ENCODE peak calls at places on chromosomes 2 and 18, in nine cellular contexts. W, R, L, F, V, C, Z, M and X are unnamed samples.

GRCh38 chr2:167353605-167354280 is 465.5 kb downstream of the XIRP2 start:
- DNase-seq in W (no peak), R (no peak), L (no peak), F (no peak), V (no peak), C (no peak), Z (no peak), M (no peak), X (no peak)

GRCh38 chr2:45962522-45962921 is 311.0 kb downstream of the PRKCE start:
- DNase-seq in W (no peak), R (peak), L (peak), F (no peak), V (no peak), C (peak), Z (peak), M (no peak), X (no peak)

GRCh38 chr2:145723872-145724271 is 1204.0 kb upstream of the ZEB2 start:
- DNase-seq in W (no peak), R (no peak), L (no peak), F (no peak), V (no peak), C (no peak), Z (no peak), M (no peak), X (no peak)

GRCh38 chr2:191020742-191021381 is 6.9 kb upstream of the STAT1 start:
- DNase-seq in W (no peak), R (peak), L (peak), F (peak), V (no peak), C (no peak), Z (peak), M (peak), X (peak)

GRCh38 chr18:63155910-63156773 is 163.4 kb downstream of the BCL2 start:
- DNase-seq in W (no peak), R (no peak), L (no peak), F (no peak), V (no peak), C (no peak), Z (no peak), M (no peak), X (peak)

GRCh38 chr18:79828258-79828657 is 30.5 kb downstream of the KCNG2 start:
- DNase-seq in W (no peak), R (no peak), L (no peak), F (no peak), V (no peak), C (no peak), Z (no peak), M (no peak), X (no peak)

GRCh38 chr2:5587726-5588125 is 104.5 kb upstream of the SOX11 start:
- DNase-seq in W (no peak), R (no peak), L (no peak), F (no peak), V (no peak), C (no peak), Z (no peak), M (no peak), X (no peak)

GRCh38 chr18:44927127-44927849 is 246.6 kb downstream of the SETBP1 start:
- DNase-seq in W (no peak), R (no peak), L (no peak), F (no peak), V (no peak), C (no peak), Z (no peak), M (no peak), X (no peak)

GRCh38 chr18:70245941-70246537 is 40.6 kb upstream of the RTTN start:
- DNase-seq in W (no peak), R (no peak), L (no peak), F (no peak), V (no peak), C (no peak), Z (no peak), M (no peak), X (no peak)

GRCh38 chr18:76493213-76494107 is 1.6 kb downstream of the ZNF516 start:
- DNase-seq in W (no peak), R (no peak), L (peak), F (no peak), V (no peak), C (no peak), Z (no peak), M (no peak), X (peak)

GRCh38 chr2:127355407-127356008 is 32.3 kb downstream of the MAP3K2 start:
- DNase-seq in W (peak), R (no peak), L (peak), F (no peak), V (no peak), C (no peak), Z (peak), M (no peak), X (peak)

GRCh38 chr2:60818272-60818671 is 62.2 kb downstream of the PAPOLG start:
- DNase-seq in W (no peak), R (no peak), L (no peak), F (no peak), V (no peak), C (no peak), Z (no peak), M (no peak), X (peak)

GRCh38 chr18:33957705-33958104 is 267.0 kb downstream of the NOL4 start:
- DNase-seq in W (no peak), R (no peak), L (peak), F (no peak), V (no peak), C (no peak), Z (no peak), M (no peak), X (no peak)

GRCh38 chr2:109129921-109130725 is 1.1 kb downstream of the SH3RF3 start:
- DNase-seq in W (no peak), R (no peak), L (no peak), F (no peak), V (no peak), C (no peak), Z (no peak), M (peak), X (no peak)

GRCh38 chr2:176020400-176020799 is 18.3 kb upstream of the LNPK start:
- DNase-seq in W (no peak), R (no peak), L (no peak), F (no peak), V (no peak), C (no peak), Z (no peak), M (no peak), X (no peak)

GRCh38 chr2:69400121-69400520 is 13.1 kb upstream of the GFPT1 start:
- DNase-seq in W (no peak), R (no peak), L (no peak), F (no peak), V (no peak), C (no peak), Z (no peak), M (no peak), X (no peak)

GRCh38 chr2:63053235-63053888 is 2.7 kb downstream of the OTX1 start:
- DNase-seq in W (no peak), R (no peak), L (no peak), F (no peak), V (no peak), C (no peak), Z (no peak), M (no peak), X (no peak)

GRCh38 chr2:121273116-121273515 is 11.9 kb downstream of the TFCP2L1 start:
- DNase-seq in W (no peak), R (no peak), L (no peak), F (no peak), V (no peak), C (no peak), Z (no peak), M (peak), X (peak)

GRCh38 chr18:35547008-35547605 is 34.4 kb upstream of the GALNT1 start:
- DNase-seq in W (no peak), R (no peak), L (no peak), F (no peak), V (no peak), C (no peak), Z (no peak), M (no peak), X (peak)

GRCh38 chr2:87996570-87996969 is 19.8 kb downstream of the RNU2-63P start:
- DNase-seq in W (no peak), R (no peak), L (no peak), F (no peak), V (no peak), C (no peak), Z (no peak), M (no peak), X (no peak)

GRCh38 chr2:169584005-169584877 is at the start of gene PPIG:
- DNase-seq in W (peak), R (peak), L (peak), F (peak), V (peak), C (peak), Z (peak), M (peak), X (peak)

GRCh38 chr2:45649457-45649854 is 2.0 kb upstream of the PRKCE start:
- DNase-seq in W (no peak), R (no peak), L (no peak), F (no peak), V (no peak), C (no peak), Z (no peak), M (no peak), X (peak)

GRCh38 chr2:138030459-138030858 is 66.2 kb downstream of the HNMT start:
- DNase-seq in W (no peak), R (no peak), L (no peak), F (no peak), V (no peak), C (no peak), Z (peak), M (no peak), X (no peak)

GRCh38 chr2:120886967-120887672 is 151.5 kb downstream of the GLI2 start:
- DNase-seq in W (no peak), R (peak), L (peak), F (no peak), V (no peak), C (no peak), Z (no peak), M (no peak), X (no peak)

GRCh38 chr18:48947583-48947982 is 3.2 kb downstream of the SMAD7 start:
- DNase-seq in W (no peak), R (peak), L (no peak), F (no peak), V (no peak), C (peak), Z (no peak), M (no peak), X (no peak)

GRCh38 chr2:223537669-223538601 is 64.2 kb downstream of the SCG2 start:
- DNase-seq in W (no peak), R (peak), L (peak), F (no peak), V (no peak), C (peak), Z (no peak), M (no peak), X (no peak)

GRCh38 chr18:75178376-75178775 is 30.6 kb downstream of the PTGR3 start:
- DNase-seq in W (no peak), R (no peak), L (no peak), F (no peak), V (no peak), C (no peak), Z (no peak), M (no peak), X (no peak)

GRCh38 chr2:179525340-179525739 is 260.7 kb upstream of the SESTD1 start:
- DNase-seq in W (no peak), R (no peak), L (no peak), F (no peak), V (no peak), C (no peak), Z (no peak), M (no peak), X (no peak)

GRCh38 chr2:60519259-60519863 is 34.1 kb downstream of the BCL11A start:
- DNase-seq in W (no peak), R (peak), L (no peak), F (no peak), V (no peak), C (no peak), Z (no peak), M (no peak), X (peak)

GRCh38 chr2:101500860-101501259 is 25.9 kb upstream of the RFX8 start:
- DNase-seq in W (no peak), R (no peak), L (no peak), F (no peak), V (no peak), C (no peak), Z (peak), M (no peak), X (no peak)

GRCh38 chr18:48729421-48729820 is 190.6 kb downstream of the CTIF start:
- DNase-seq in W (no peak), R (no peak), L (no peak), F (no peak), V (no peak), C (no peak), Z (no peak), M (no peak), X (no peak)

GRCh38 chr2:40103163-40103562 is 324.1 kb upstream of the THUMPD2 start:
- DNase-seq in W (no peak), R (no peak), L (no peak), F (no peak), V (no peak), C (no peak), Z (peak), M (no peak), X (no peak)

GRCh38 chr2:65664931-65665330 is 232.5 kb upstream of the SPRED2 start:
- DNase-seq in W (no peak), R (no peak), L (no peak), F (no peak), V (no peak), C (no peak), Z (no peak), M (no peak), X (no peak)

GRCh38 chr18:51563401-51563800 is 365.9 kb upstream of the MEX3C start:
- DNase-seq in W (no peak), R (no peak), L (no peak), F (no peak), V (no peak), C (no peak), Z (no peak), M (no peak), X (no peak)

GRCh38 chr2:106965611-106966010 is 79.6 kb upstream of the ST6GAL2 start:
- DNase-seq in W (no peak), R (no peak), L (no peak), F (no peak), V (no peak), C (no peak), Z (no peak), M (no peak), X (no peak)

GRCh38 chr18:61331051-61331450 is 2.2 kb upstream of the CDH20 start:
- DNase-seq in W (no peak), R (no peak), L (no peak), F (no peak), V (no peak), C (no peak), Z (no peak), M (no peak), X (no peak)

GRCh38 chr18:9690418-9691178 is 17.5 kb upstream of the RAB31 start:
- DNase-seq in W (no peak), R (no peak), L (no peak), F (no peak), V (no peak), C (no peak), Z (no peak), M (no peak), X (no peak)

GRCh38 chr2:228675042-228675441 is 493.6 kb upstream of the SPHKAP start:
- DNase-seq in W (no peak), R (peak), L (no peak), F (no peak), V (no peak), C (no peak), Z (no peak), M (no peak), X (no peak)

GRCh38 chr2:27202829-27203228 is 9.0 kb upstream of the ATRAID start:
- DNase-seq in W (no peak), R (no peak), L (no peak), F (no peak), V (no peak), C (no peak), Z (no peak), M (no peak), X (no peak)